ENCODE peak calls at places on chromosomes 12 and 14, in seven cellular contexts. U is NCI-H510A; V is lung; O is activated CD4-positive, alpha-beta T cell treated with anti-CD3 and anti-CD28 coated beads, Interleukin-2, amount 50 U/mL, for 48 hours; Y is MM.1S; F is stimulated activated CD8-positive, alpha-beta memory T cell treated with anti-CD3 and anti-CD28 coated beads, Interleukin-2, amount 100 ng/mL, for 48 hours; Z is GM20000. B is an unnamed sample.

GRCh38 chr12:99915251-99916082 is 69.3 kb downstream of the ANKS1B start:
- DNase-seq in Y (no peak), V (no peak), U (no peak), F (no peak), O (no peak), Z (no peak), B (no peak)

GRCh38 chr12:102730996-102731395 is 186.0 kb downstream of the PAH start:
- DNase-seq in U (no peak), F (no peak), V (no peak), O (no peak), Z (no peak), Y (no peak), B (no peak)

GRCh38 chr12:93183940-93184663 is 193.6 kb upstream of the NUDT4 start:
- DNase-seq in F (no peak), Z (peak), O (no peak), Y (no peak), V (no peak), U (no peak), B (no peak)

GRCh38 chr12:4145990-4146859 is 127.3 kb upstream of the CCND2 start:
- DNase-seq in U (no peak), F (peak), O (peak), Z (no peak), V (no peak), Y (no peak), B (peak)

GRCh38 chr12:64029013-64029857 is 184.7 kb downstream of the SRGAP1 start:
- DNase-seq in Z (no peak), O (no peak), U (no peak), F (no peak), Y (no peak), V (no peak), B (no peak)

GRCh38 chr14:79543966-79544365 is 667.3 kb downstream of the DIO2 start:
- DNase-seq in O (no peak), F (no peak), U (no peak), Y (no peak), V (no peak), Z (no peak), B (no peak)

GRCh38 chr14:75469606-75470237 is 41.9 kb downstream of the JDP2 start:
- DNase-seq in F (no peak), V (peak), O (no peak), Z (no peak), Y (no peak), U (no peak), B (no peak)

GRCh38 chr14:91237219-91237618 is 7.3 kb downstream of the GPR68 start:
- DNase-seq in Y (no peak), F (no peak), Z (no peak), U (no peak), O (no peak), V (no peak), B (no peak)

GRCh38 chr12:28294300-28294699 is 104.0 kb downstream of the CCDC91 start:
- DNase-seq in O (no peak), V (no peak), Z (no peak), Y (no peak), F (no peak), U (no peak), B (no peak)

GRCh38 chr14:75884198-75884611 is 97.6 kb downstream of the TGFB3 start:
- DNase-seq in V (no peak), F (no peak), Y (no peak), Z (no peak), O (no peak), U (no peak), B (no peak)

GRCh38 chr12:124428136-124428791 is 133.4 kb downstream of the RFLNA start:
- DNase-seq in F (no peak), U (no peak), Y (no peak), Z (no peak), O (no peak), V (no peak), B (no peak)

GRCh38 chr12:33472299-33472698 is 32.7 kb upstream of the SYT10 start:
- DNase-seq in O (no peak), U (no peak), Z (no peak), V (no peak), Y (no peak), F (no peak), B (no peak)

GRCh38 chr12:116434155-116435065 is 124.8 kb upstream of the MAP1LC3B2 start:
- DNase-seq in O (no peak), Z (no peak), F (no peak), V (peak), Y (no peak), U (no peak), B (no peak)

GRCh38 chr14:50937325-50937724 is 7.0 kb downstream of the PYGL start:
- DNase-seq in Z (no peak), O (no peak), V (no peak), Y (no peak), U (no peak), F (no peak), B (no peak)

GRCh38 chr14:53493895-53494294 is 340.8 kb upstream of the DDHD1 start:
- DNase-seq in U (no peak), O (no peak), Z (no peak), V (no peak), Y (no peak), F (no peak), B (no peak)

GRCh38 chr14:102930753-102931579 is 8.5 kb downstream of the AMN start:
- DNase-seq in V (no peak), Z (no peak), O (no peak), U (peak), F (no peak), Y (no peak), B (no peak)

GRCh38 chr14:91870001-91870400 is 2.7 kb upstream of the TC2N start:
- DNase-seq in Z (no peak), U (no peak), Y (peak), F (no peak), O (no peak), V (no peak), B (peak)

GRCh38 chr12:82663893-82664292 is 22.8 kb upstream of the TMTC2 start:
- DNase-seq in F (no peak), Y (no peak), U (no peak), O (no peak), V (no peak), Z (no peak), B (no peak)

GRCh38 chr12:112538740-112539139 is 120.0 kb downstream of the PTPN11 start:
- DNase-seq in U (no peak), F (no peak), Z (no peak), V (no peak), O (no peak), Y (no peak), B (no peak)

GRCh38 chr12:94227066-94227465 is 78.7 kb downstream of the PLXNC1 start:
- DNase-seq in Y (no peak), V (no peak), F (no peak), U (no peak), O (no peak), Z (no peak), B (no peak)

GRCh38 chr12:15001733-15002471 is 29.1 kb downstream of the PDE6H start:
- DNase-seq in Y (no peak), V (no peak), Z (no peak), O (no peak), U (no peak), F (no peak), B (no peak)

GRCh38 chr12:96329018-96329417 is 71.2 kb downstream of the CDK17 start:
- DNase-seq in O (no peak), Y (no peak), V (no peak), U (no peak), Z (no peak), F (no peak), B (no peak)

GRCh38 chr12:70154087-70154486 is 89.1 kb upstream of the CNOT2 start:
- DNase-seq in U (no peak), Z (no peak), Y (peak), V (no peak), F (no peak), O (no peak), B (no peak)

GRCh38 chr12:77120695-77121094 is 55.3 kb upstream of the E2F7 start:
- DNase-seq in Y (no peak), Z (no peak), F (no peak), O (no peak), V (no peak), U (no peak), B (no peak)

GRCh38 chr12:56529656-56530055 is 8.0 kb downstream of the RBMS2 start:
- DNase-seq in F (no peak), U (no peak), Y (no peak), V (no peak), Z (no peak), O (no peak), B (no peak)

GRCh38 chr12:85280138-85280983 is at the start of gene ALX1:
- DNase-seq in U (peak), Z (peak), O (no peak), F (no peak), V (no peak), Y (no peak), B (no peak)

GRCh38 chr12:58711968-58712367 is 208.3 kb downstream of the LRIG3 start:
- DNase-seq in O (no peak), F (no peak), V (no peak), U (no peak), Z (no peak), Y (no peak), B (no peak)

GRCh38 chr14:30885840-30886740 is 11.7 kb downstream of the COCH start:
- DNase-seq in O (no peak), U (no peak), Y (no peak), F (no peak), Z (no peak), V (no peak), B (no peak)

GRCh38 chr14:95260537-95261440 is 58.9 kb downstream of the CLMN start:
- DNase-seq in Z (peak), Y (no peak), O (peak), F (peak), V (no peak), U (no peak), B (peak)

GRCh38 chr12:45170456-45171042 is 45.3 kb upstream of the ANO6 start:
- DNase-seq in U (peak), F (peak), Y (peak), Z (peak), V (peak), O (peak), B (peak)

GRCh38 chr14:29037428-29037827 is 270.8 kb downstream of the FOXG1 start:
- DNase-seq in Y (no peak), F (no peak), Z (no peak), V (no peak), O (no peak), U (no peak), B (no peak)

B was measured in activated naive CD4-positive, alpha-beta T cell treated with Interleukin-2 at 50 U/mL for 16 hours.